ENCODE peak calls at places on chromosomes 11 and 22, in four cellular contexts. Y is caudate nucleus, T is upper lobe of left lung, F is GM23338. J is an unnamed sample.

GRCh38 chr11:100576044-100577021 is 110.8 kb upstream of the ARHGAP42 start:
- DNase-seq in T (no peak), Y (no peak), F (peak), J (no peak)

GRCh38 chr11:67054851-67055523 is 1.7 kb upstream of the RHOD start:
- DNase-seq in Y (no peak), T (peak), F (no peak), J (peak)

GRCh38 chr11:71251761-71252433 is 480 bp downstream of the SHANK2 start:
- DNase-seq in T (peak), F (peak), Y (no peak), J (peak)

GRCh38 chr11:17734418-17734911 is at the start of gene KCNC1:
- DNase-seq in T (no peak), Y (no peak), F (peak), J (peak)

GRCh38 chr11:131229221-131229620 is 141.2 kb upstream of the NTM start:
- DNase-seq in Y (no peak), F (no peak), T (no peak), J (no peak)

GRCh38 chr22:19759994-19760651 is 455 bp upstream of the TBX1 start:
- DNase-seq in T (no peak), Y (no peak), F (peak), J (no peak)

GRCh38 chr11:65539401-65540289 is 14.8 kb downstream of the SCYL1 start:
- DNase-seq in T (peak), F (peak), Y (no peak), J (no peak)

GRCh38 chr11:78282821-78283220 is 94.1 kb downstream of the USP35 start:
- DNase-seq in F (no peak), Y (no peak), T (peak), J (no peak)

GRCh38 chr11:78138694-78139421 is 568 bp downstream of the ALG8 start:
- DNase-seq in F (peak), T (no peak), Y (no peak), J (no peak)

GRCh38 chr22:46038516-46039430 is 61.8 kb upstream of the WNT7B start:
- DNase-seq in F (no peak), T (no peak), Y (no peak), J (no peak)
- H3K27ac ChIP-seq in F (no peak), T (no peak), Y (peak), J (no peak)

GRCh38 chr11:2271077-2271326 is 614 bp upstream of the ASCL2 start:
- DNase-seq in F (peak), Y (no peak), T (no peak), J (no peak)

GRCh38 chr11:2268911-2269600 is 1.3 kb downstream of the ASCL2 start:
- DNase-seq in Y (no peak), T (peak), F (peak), J (peak)

GRCh38 chr11:2270322-2271076 is at the start of gene ASCL2:
- DNase-seq in T (no peak), F (peak), Y (no peak), J (no peak)

GRCh38 chr11:2267871-2268825 is 2.2 kb downstream of the ASCL2 start:
- DNase-seq in T (no peak), F (peak), Y (no peak), J (no peak)

GRCh38 chr11:2269601-2270321 is 627 bp downstream of the ASCL2 start:
- DNase-seq in T (peak), F (peak), Y (no peak), J (peak)
- H3K27ac ChIP-seq in T (peak), F (no peak), Y (no peak), J (no peak)

DNA sequence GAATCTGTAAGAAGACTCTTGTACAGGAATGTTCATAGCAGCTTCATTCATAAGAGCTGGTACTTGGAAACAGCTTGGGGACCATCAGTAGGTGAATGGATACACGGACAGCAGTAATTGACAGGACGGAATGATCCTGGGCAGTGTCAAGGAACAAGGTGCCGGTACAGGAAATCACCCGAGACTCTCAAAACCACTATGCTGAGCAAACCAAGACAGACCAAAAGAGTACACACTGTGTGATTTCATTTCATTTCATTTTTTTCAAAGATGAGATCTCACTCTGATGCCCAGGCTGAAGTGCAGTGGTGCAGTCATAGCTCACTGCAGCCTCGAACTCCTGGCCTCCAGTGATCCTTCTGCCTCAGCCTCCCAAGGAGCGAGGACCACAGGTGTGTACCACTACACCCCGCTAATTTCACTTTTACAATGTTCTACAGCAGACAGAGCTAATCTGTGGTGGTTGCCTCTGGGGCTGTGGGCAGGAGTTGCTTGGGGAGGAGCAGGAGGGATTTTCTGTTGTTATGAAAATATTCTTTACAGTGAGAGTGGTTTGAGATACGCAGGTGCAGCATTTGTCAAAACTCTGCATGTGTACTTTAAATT is 15.6 kb downstream of the PARVB start:
- DNase-seq in F (no peak), T (no peak), Y (no peak), J (no peak)
- H3K27ac ChIP-seq in F (no peak), T (no peak), Y (no peak), J (no peak)

DNA sequence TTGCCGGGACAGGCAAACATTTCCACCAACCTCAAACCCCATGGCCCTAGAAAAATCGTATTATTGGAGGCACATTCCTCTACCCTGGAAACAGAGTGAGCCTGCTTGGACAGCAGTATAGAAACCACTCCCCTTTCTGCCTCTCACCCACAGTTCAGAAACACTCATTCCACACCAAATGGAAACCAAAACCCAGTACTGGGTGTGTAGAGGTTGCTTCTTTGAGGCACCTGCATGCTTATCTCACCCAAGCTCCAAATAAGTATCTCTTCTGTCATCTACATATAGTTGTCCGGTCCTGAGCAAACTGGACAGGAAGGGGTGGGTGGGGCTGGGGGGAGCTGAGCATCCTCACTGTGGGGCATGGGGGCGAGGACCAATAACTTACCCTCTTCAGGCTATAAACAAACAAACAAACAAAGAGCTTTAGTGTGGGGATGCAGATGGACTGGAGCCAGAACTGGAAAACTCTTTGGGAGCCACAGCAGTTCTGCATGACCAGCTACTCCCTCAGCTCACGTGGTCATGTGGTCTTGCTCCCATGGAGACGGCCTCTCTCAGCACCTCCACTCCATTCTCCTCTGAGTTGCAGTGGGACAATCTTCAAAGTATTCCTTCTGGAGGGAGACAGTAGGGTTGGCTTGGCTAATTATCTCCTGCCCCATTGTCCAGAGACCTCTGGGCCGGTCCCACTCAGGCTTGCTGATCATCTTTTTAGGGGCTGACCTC is 1.0 kb upstream of the PLAAT2 start:
- DNase-seq in F (no peak), Y (no peak), T (no peak), J (no peak)
- H3K27ac ChIP-seq in F (no peak), Y (no peak), T (peak), J (no peak)

J was measured in WERI-Rb-1.